ENCODE peak calls at places on chromosomes 6 and 20, in eight cellular contexts. S is left cardiac atrium; J is substantia nigra; M is right cardiac atrium; D is HL-60; O is EL; B is naive thymus-derived CD8-positive, alpha-beta T cell; Y is retina. H is an unnamed sample.

GRCh38 chr20:58407966-58408557 is 19.0 kb downstream of the VAPB start:
- DNase-seq in Y (no peak), B (no peak), D (no peak), J (no peak), M (no peak), S (no peak), O (no peak), H (no peak)

GRCh38 chr6:77249560-77249959 is 213.7 kb downstream of the HTR1B start:
- DNase-seq in J (no peak), Y (no peak), M (no peak), S (no peak), O (no peak), B (no peak), D (no peak), H (no peak)

GRCh38 chr20:45354423-45355208 is 6.4 kb upstream of the SDC4 start:
- DNase-seq in O (peak), J (no peak), B (no peak), D (no peak), M (no peak), S (no peak), Y (no peak), H (no peak)

GRCh38 chr6:144613859-144614258 is 328.7 kb downstream of the UTRN start:
- DNase-seq in B (no peak), Y (no peak), S (no peak), J (no peak), D (no peak), M (no peak), O (no peak), H (no peak)

GRCh38 chr6:169385237-169385880 is 131.7 kb upstream of the THBS2 start:
- DNase-seq in O (no peak), B (no peak), D (no peak), J (no peak), S (no peak), Y (no peak), M (no peak), H (no peak)

GRCh38 chr20:52500150-52500549 is 308.6 kb upstream of the ZFP64 start:
- DNase-seq in Y (peak), M (no peak), O (no peak), B (no peak), J (no peak), S (no peak), D (no peak), H (peak)

GRCh38 chr6:99178168-99178567 is 171.3 kb downstream of the FAXC start:
- DNase-seq in O (no peak), Y (no peak), B (no peak), S (no peak), J (no peak), D (no peak), M (no peak), H (peak)

GRCh38 chr6:146985111-146985510 is 219.1 kb upstream of the STXBP5 start:
- DNase-seq in S (no peak), D (no peak), B (no peak), J (no peak), O (no peak), M (no peak), Y (no peak), H (peak)

GRCh38 chr6:99822741-99823512 is 171.1 kb downstream of the MCHR2 start:
- DNase-seq in Y (peak), O (peak), J (no peak), S (no peak), M (no peak), D (peak), B (peak), H (peak)

GRCh38 chr6:108598316-108598863 is 37.7 kb downstream of the FOXO3 start:
- DNase-seq in O (peak), Y (no peak), M (no peak), B (no peak), J (no peak), S (no peak), D (no peak), H (peak)

GRCh38 chr6:52610745-52611355 is 34.0 kb upstream of the TRAM2 start:
- DNase-seq in Y (no peak), J (no peak), D (no peak), B (no peak), M (no peak), S (no peak), O (peak), H (peak)

GRCh38 chr6:41640436-41640835 is 2.2 kb downstream of the MDFI start:
- DNase-seq in J (no peak), Y (no peak), D (no peak), O (no peak), M (peak), S (no peak), B (no peak), H (no peak)

GRCh38 chr20:45851501-45851900 is 5.7 kb downstream of the ACOT8 start:
- DNase-seq in B (no peak), M (no peak), D (no peak), Y (no peak), S (no peak), J (no peak), O (no peak), H (no peak)

GRCh38 chr6:159148641-159149040 is 20.6 kb upstream of the FNDC1 start:
- DNase-seq in O (no peak), J (no peak), B (no peak), M (no peak), S (no peak), Y (no peak), D (no peak), H (no peak)

GRCh38 chr6:108797951-108798671 is 50.1 kb upstream of the ARMC2 start:
- DNase-seq in B (no peak), O (no peak), J (no peak), D (no peak), M (no peak), S (no peak), Y (peak), H (no peak)

GRCh38 chr20:35478804-35479472 is 23.5 kb downstream of the CEP250 start:
- DNase-seq in J (no peak), M (no peak), B (no peak), S (no peak), Y (no peak), O (no peak), D (peak), H (no peak)

GRCh38 chr20:25318471-25319240 is 70.8 kb downstream of the PYGB start:
- DNase-seq in J (no peak), S (no peak), O (no peak), B (no peak), D (peak), M (no peak), Y (peak), H (no peak)

GRCh38 chr20:15144911-15145310 is 807.5 kb upstream of the FLRT3 start:
- DNase-seq in M (no peak), S (no peak), J (no peak), Y (no peak), D (no peak), B (no peak), O (no peak), H (no peak)

GRCh38 chr6:116949964-116950363 is 72.9 kb downstream of the RFX6 start:
- DNase-seq in D (no peak), M (no peak), S (no peak), Y (no peak), J (no peak), B (no peak), O (no peak), H (no peak)

GRCh38 chr20:58393299-58393698 is 4.3 kb downstream of the VAPB start:
- DNase-seq in B (no peak), M (no peak), S (no peak), J (no peak), D (no peak), Y (no peak), O (peak), H (no peak)

GRCh38 chr6:56708810-56709597 is 66.3 kb upstream of the DST start:
- DNase-seq in O (peak), J (no peak), M (no peak), B (no peak), Y (peak), D (peak), S (no peak), H (peak)

GRCh38 chr20:1467355-1468116 is 887 bp upstream of the NSFL1C start:
- DNase-seq in B (no peak), S (peak), M (peak), D (peak), Y (peak), O (no peak), J (peak), H (peak)

GRCh38 chr6:40671338-40672050 is 84.3 kb upstream of the LRFN2 start:
- DNase-seq in Y (no peak), J (no peak), M (no peak), B (no peak), S (no peak), O (no peak), D (no peak), H (peak)

GRCh38 chr20:58208944-58209343 is 19.5 kb downstream of the ANKRD60 start:
- DNase-seq in Y (no peak), J (no peak), D (no peak), B (no peak), O (no peak), S (no peak), M (no peak), H (no peak)

GRCh38 chr6:152054441-152054840 is 247.0 kb downstream of the ESR1 start:
- DNase-seq in J (no peak), M (no peak), S (no peak), O (peak), B (no peak), Y (no peak), D (no peak), H (peak)

GRCh38 chr6:147167009-147167408 is 37.2 kb upstream of the STXBP5 start:
- DNase-seq in D (no peak), B (no peak), O (no peak), M (no peak), J (no peak), Y (no peak), S (no peak), H (no peak)

GRCh38 chr6:45021652-45022051 is 306.5 kb upstream of the RUNX2 start:
- DNase-seq in S (no peak), M (no peak), B (no peak), Y (no peak), O (peak), D (no peak), J (no peak), H (no peak)

GRCh38 chr6:72955666-72956065 is 269.6 kb downstream of the KHDC1L start:
- DNase-seq in B (no peak), D (peak), S (no peak), O (no peak), J (no peak), M (no peak), Y (no peak), H (no peak)

GRCh38 chr20:31985152-31985551 is 17.2 kb downstream of the XKR7 start:
- DNase-seq in B (no peak), D (no peak), Y (peak), J (no peak), O (no peak), M (no peak), S (no peak), H (no peak)

GRCh38 chr6:150940951-150941350 is 75.4 kb downstream of the MTHFD1L start:
- DNase-seq in S (no peak), B (no peak), D (no peak), M (no peak), J (no peak), O (peak), Y (no peak), H (no peak)

GRCh38 chr6:151695181-151695580 is 112.3 kb upstream of the ESR1 start:
- DNase-seq in B (no peak), M (no peak), S (no peak), D (no peak), O (no peak), Y (no peak), J (no peak), H (no peak)

GRCh38 chr6:107323133-107323785 is 136.1 kb downstream of the PDSS2 start:
- DNase-seq in B (no peak), Y (no peak), S (no peak), M (no peak), O (peak), J (no peak), D (no peak), H (no peak)

GRCh38 chr6:16129623-16130243 is 847 bp downstream of the MYLIP start:
- DNase-seq in M (no peak), D (peak), B (no peak), O (peak), S (peak), J (no peak), Y (peak), H (no peak)

H was measured in hepatocyte.